ENCODE peak calls at places on chromosomes 11 and 22, in four cellular contexts. W, F, T and C are unnamed samples.

GRCh38 chr22:25477358-25477757 is 87.1 kb upstream of the GRK3 start:
- DNase-seq in T (no peak), W (no peak), F (no peak), C (no peak)

GRCh38 chr11:126478466-126478865 is 123.0 kb downstream of the ST3GAL4 start:
- DNase-seq in W (no peak), T (no peak), F (no peak), C (no peak)

GRCh38 chr11:123419720-123420466 is 10.2 kb upstream of the GRAMD1B start:
- DNase-seq in F (no peak), W (no peak), T (no peak), C (no peak)

GRCh38 chr22:43217285-43218030 is 30.5 kb upstream of the TTLL12 start:
- DNase-seq in W (no peak), T (no peak), F (no peak), C (no peak)

GRCh38 chr11:86934933-86935579 is 20.1 kb downstream of the FZD4 start:
- DNase-seq in W (no peak), F (no peak), T (no peak), C (no peak)

GRCh38 chr11:120900642-120901041 is 123.3 kb upstream of the TBCEL start:
- DNase-seq in T (no peak), W (no peak), F (no peak), C (no peak)

GRCh38 chr22:21961886-21962654 is 9.4 kb upstream of the PPM1F start:
- DNase-seq in T (no peak), W (no peak), F (peak), C (peak)

GRCh38 chr11:120563698-120564572 is 52.4 kb downstream of the GRIK4 start:
- DNase-seq in W (peak), T (no peak), F (peak), C (no peak)

GRCh38 chr11:114197799-114198500 is 98.2 kb upstream of the NNMT start:
- DNase-seq in F (peak), T (no peak), W (peak), C (peak)

GRCh38 chr11:57482782-57483569 is 22.6 kb downstream of the RTN4RL2 start:
- DNase-seq in W (peak), F (no peak), T (no peak), C (no peak)

GRCh38 chr11:9274499-9275228 is 9.5 kb upstream of the DENND5A start:
- DNase-seq in F (no peak), T (no peak), W (no peak), C (no peak)

GRCh38 chr22:32661296-32661695 is 140.2 kb upstream of the TIMP3 start:
- DNase-seq in F (peak), W (no peak), T (no peak), C (peak)

GRCh38 chr22:49825944-49826602 is 1.6 kb downstream of the BRD1 start:
- DNase-seq in F (peak), T (no peak), W (no peak), C (peak)

GRCh38 chr11:47641585-47642098 is 717 bp downstream of the MTCH2 start:
- DNase-seq in F (peak), W (no peak), T (no peak), C (no peak)

GRCh38 chr11:126492331-126492730 is 136.8 kb downstream of the ST3GAL4 start:
- DNase-seq in F (no peak), W (no peak), T (no peak), C (no peak)

GRCh38 chr11:104033134-104033533 is 3.3 kb upstream of the DDI1 start:
- DNase-seq in F (peak), W (peak), T (no peak), C (peak)

GRCh38 chr11:9066432-9066925 is 24.9 kb downstream of the SCUBE2 start:
- DNase-seq in W (no peak), T (no peak), F (no peak), C (no peak)

GRCh38 chr11:34548278-34548677 is 34.7 kb upstream of the ELF5 start:
- DNase-seq in F (no peak), W (no peak), T (no peak), C (no peak)

GRCh38 chr22:44394246-44395115 is 81.7 kb upstream of the SHISAL1 start:
- DNase-seq in T (peak), F (no peak), W (no peak), C (no peak)

GRCh38 chr11:37322333-37323194 is 724.5 kb upstream of the RAG2 start:
- DNase-seq in W (no peak), F (no peak), T (no peak), C (peak)